ENCODE peak calls at places on chromosomes 3 and 15, in five cellular contexts. K is testis, Y is IMR-90, L is lower lobe of right lung, M is pancreas. R is an unnamed sample.
A peak's percentile ranks its signal among the peaks of the same experiment; 100 is the strongest.

GRCh38 chr3:149401215-149401925 is 23.9 kb upstream of the TM4SF1 start:
- DNase-seq in K (no peak), Y (peak; percentile 90), L (peak; percentile 69), M (peak; percentile 79), R (peak; percentile 4)

GRCh38 chr3:14279706-14280061 is 101.1 kb downstream of the LSM3 start:
- DNase-seq in K (no peak), Y (no peak), L (no peak), M (no peak), R (no peak)

GRCh38 chr3:181726351-181727121 is 14.8 kb downstream of the SOX2 start:
- DNase-seq in K (no peak), Y (no peak), L (no peak), M (no peak), R (peak; percentile 73)

GRCh38 chr3:147661916-147662315 is 252.8 kb downstream of the ZIC1 start:
- DNase-seq in K (no peak), Y (no peak), L (no peak), M (no peak), R (no peak)

GRCh38 chr3:180408654-180409053 is 193.3 kb upstream of the TTC14 start:
- DNase-seq in K (no peak), Y (peak; percentile 51), L (no peak), M (no peak), R (no peak)

GRCh38 chr15:67652586-67652985 is 110.1 kb downstream of the MAP2K5 start:
- DNase-seq in K (no peak), Y (no peak), L (no peak), M (no peak), R (no peak)

GRCh38 chr3:17552351-17552750 is 190.1 kb downstream of the TBC1D5 start:
- DNase-seq in K (no peak), Y (no peak), L (no peak), M (no peak), R (no peak)

GRCh38 chr15:100764778-100765457 is 114.7 kb upstream of the ALDH1A3 start:
- DNase-seq in K (no peak), Y (peak; percentile 79), L (no peak), M (no peak), R (no peak)

GRCh38 chr15:84631706-84632272 is 22.3 kb downstream of the WDR73 start:
- DNase-seq in K (peak; percentile 24), Y (peak; percentile 14), L (no peak), M (no peak), R (no peak)

GRCh38 chr15:91882858-91883586 is 29.5 kb downstream of the SLCO3A1 start:
- DNase-seq in K (no peak), Y (peak; percentile 60), L (no peak), M (no peak), R (no peak)

GRCh38 chr3:160226026-160226739 is 961 bp downstream of the C3orf80 start:
- DNase-seq in K (peak; percentile 16), Y (no peak), L (no peak), M (peak; percentile 71), R (no peak)

GRCh38 chr3:50572158-50572557 is 2.8 kb downstream of the HEMK1 start:
- DNase-seq in K (peak; percentile 77), Y (peak; percentile 59), L (peak; percentile 82), M (peak; percentile 90), R (peak; percentile 56)

GRCh38 chr15:50876260-50876988 is 32.1 kb upstream of the AP4E1 start:
- DNase-seq in K (no peak), Y (no peak), L (no peak), M (no peak), R (no peak)

GRCh38 chr3:189833996-189834395 is 202.8 kb downstream of the TP63 start:
- DNase-seq in K (no peak), Y (no peak), L (no peak), M (no peak), R (no peak)

GRCh38 chr15:46636220-46636619 is 1001.4 kb downstream of the SQOR start:
- DNase-seq in K (no peak), Y (no peak), L (no peak), M (no peak), R (no peak)

GRCh38 chr3:32575451-32575850 is 4.8 kb upstream of the DYNC1LI1 start:
- DNase-seq in K (no peak), Y (peak; percentile 69), L (no peak), M (no peak), R (no peak)

GRCh38 chr3:31369637-31370036 is 163.1 kb upstream of the STT3B start:
- DNase-seq in K (no peak), Y (peak; percentile 48), L (no peak), M (no peak), R (no peak)

GRCh38 chr3:161291191-161291901 is 70.2 kb downstream of the NMD3 start:
- DNase-seq in K (no peak), Y (no peak), L (no peak), M (peak; percentile 48), R (no peak)

GRCh38 chr3:179563298-179563934 is 690 bp downstream of the ACTL6A start:
- DNase-seq in K (peak; percentile 76), Y (peak; percentile 73), L (peak; percentile 87), M (peak; percentile 83), R (peak; percentile 80)

GRCh38 chr3:16253601-16254000 is 11.1 kb downstream of the DPH3 start:
- DNase-seq in K (peak; percentile 45), Y (no peak), L (peak; percentile 74), M (no peak), R (no peak)

GRCh38 chr3:76010252-76010651 is 224.9 kb upstream of the ZNF717 start:
- DNase-seq in K (no peak), Y (no peak), L (no peak), M (no peak), R (no peak)

GRCh38 chr15:68635142-68635541 is 56.3 kb downstream of the CORO2B start:
- DNase-seq in K (peak; percentile 39), Y (no peak), L (no peak), M (no peak), R (no peak)

GRCh38 chr3:139491027-139491700 is 14.8 kb upstream of the RBP2 start:
- DNase-seq in K (no peak), Y (no peak), L (no peak), M (no peak), R (no peak)

GRCh38 chr3:139493826-139494385 is 17.6 kb upstream of the RBP2 start:
- DNase-seq in K (no peak), Y (no peak), L (no peak), M (no peak), R (no peak)

DNA sequence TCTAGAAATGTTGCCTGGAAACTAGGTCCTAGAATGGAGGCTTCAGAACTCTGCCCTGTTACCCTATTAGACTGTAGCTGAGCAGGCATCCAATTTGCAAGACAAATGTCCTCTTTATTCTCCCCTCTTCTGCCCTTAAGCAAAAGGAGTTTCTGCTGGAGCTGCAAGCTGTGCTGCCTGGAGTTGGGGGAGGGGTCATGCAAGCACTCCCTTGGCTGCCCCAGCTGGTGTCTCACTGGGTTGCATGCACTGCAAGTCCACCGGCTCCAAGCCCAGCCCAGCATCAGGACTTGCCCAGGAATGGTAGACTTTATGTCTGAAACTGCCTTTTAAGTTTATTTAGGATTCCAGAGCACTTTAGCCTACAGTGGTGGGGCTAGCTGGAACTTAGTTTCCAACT is 15.7 kb upstream of the RBP2 start:
- DNase-seq in K (no peak), Y (no peak), L (no peak), M (no peak), R (no peak)
- H3K27ac ChIP-seq in K (no peak overlapping the region), Y (no peak overlapping the region), L (no peak overlapping the region), M (no peak overlapping the region), R (no peak overlapping the region)

GRCh38 chr3:123683755-123684154 is 98.9 kb upstream of the HACD2 start:
- DNase-seq in K (no peak), Y (no peak), L (no peak), M (no peak), R (no peak)
- H3K27ac ChIP-seq in K (peak overlapping the region; percentile 24), Y (no peak overlapping the region), L (peak overlapping the region; percentile 41), M (no peak overlapping the region), R (no peak overlapping the region)

GRCh38 chr15:76378691-76379090 is 42.1 kb downstream of the ISL2 start:
- DNase-seq in K (no peak), Y (no peak), L (no peak), M (no peak), R (no peak)

GRCh38 chr15:76376816-76377215 is 40.2 kb downstream of the ISL2 start:
- DNase-seq in K (no peak), Y (peak; percentile 46), L (no peak), M (no peak), R (no peak)

GRCh38 chr15:76376029-76376428 is 39.5 kb downstream of the ISL2 start:
- DNase-seq in K (no peak), Y (no peak), L (no peak), M (no peak), R (no peak)

GRCh38 chr15:76377217-76377616 is 40.6 kb downstream of the ISL2 start:
- DNase-seq in K (no peak), Y (no peak), L (no peak), M (no peak), R (no peak)

GRCh38 chr15:76377751-76378150 is 41.2 kb downstream of the ISL2 start:
- DNase-seq in K (no peak), Y (no peak), L (no peak), M (no peak), R (no peak)
- H3K27ac ChIP-seq in K (no peak overlapping the region), Y (no peak overlapping the region), L (no peak overlapping the region), M (no peak overlapping the region), R (no peak overlapping the region)

GRCh38 chr3:192841428-192841827 is 76.2 kb downstream of the MB21D2 start:
- DNase-seq in K (no peak), Y (no peak), L (no peak), M (no peak), R (no peak)

GRCh38 chr3:192844366-192844765 is 73.3 kb downstream of the MB21D2 start:
- DNase-seq in K (no peak), Y (no peak), L (no peak), M (no peak), R (no peak)

GRCh38 chr3:192845196-192845855 is 72.3 kb downstream of the MB21D2 start:
- DNase-seq in K (no peak), Y (peak; percentile 87), L (no peak), M (no peak), R (no peak)

GRCh38 chr3:192843742-192844350 is 73.8 kb downstream of the MB21D2 start:
- DNase-seq in K (no peak), Y (no peak), L (no peak), M (no peak), R (no peak)

DNA sequence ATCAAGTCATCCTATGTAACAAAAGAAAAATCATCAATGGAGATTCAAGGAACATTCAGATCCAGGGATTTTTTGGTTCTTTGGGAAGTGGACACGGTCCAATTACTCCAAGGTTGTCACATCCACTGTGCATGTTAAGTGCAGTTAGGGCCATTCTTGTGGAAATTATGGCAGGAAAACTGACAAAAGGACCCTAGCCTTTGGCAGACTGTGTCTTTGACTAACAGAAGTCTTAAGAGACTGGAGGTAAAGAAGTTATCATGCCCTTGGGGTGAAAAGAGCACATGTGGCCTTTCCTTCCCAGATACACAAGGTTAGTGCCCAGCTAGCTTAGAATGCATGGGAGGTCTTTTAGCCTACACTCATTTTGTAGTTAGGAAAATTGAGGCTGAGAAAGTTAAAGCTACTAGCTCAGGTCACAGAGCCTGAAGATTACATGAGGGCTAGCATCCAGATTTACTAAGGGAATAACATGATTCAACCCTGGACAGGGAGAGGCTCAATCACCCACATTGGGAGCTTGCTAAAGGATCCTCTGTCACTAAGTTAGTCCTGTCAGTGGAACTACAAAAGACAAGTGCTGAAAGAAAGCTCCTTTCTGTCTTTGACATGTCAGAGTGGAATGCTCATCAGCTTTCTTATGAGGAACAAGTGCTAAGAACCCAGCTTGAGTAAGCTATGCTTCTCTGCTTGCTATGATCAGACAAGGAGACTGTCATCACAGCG is 74.8 kb downstream of the MB21D2 start:
- DNase-seq in K (no peak), Y (no peak), L (no peak), M (no peak), R (no peak)
- H3K27ac ChIP-seq in K (no peak overlapping the region), Y (no peak overlapping the region), L (no peak overlapping the region), M (no peak overlapping the region), R (no peak overlapping the region)

GRCh38 chr15:70853270-70853854 is 595 bp downstream of the LARP6 start:
- DNase-seq in K (peak; percentile 35), Y (peak; percentile 87), L (no peak), M (peak; percentile 52), R (peak; percentile 63)
- H3K27ac ChIP-seq in K (peak overlapping the region; percentile 92), Y (peak overlapping the region; percentile 99), L (peak overlapping the region; percentile 87), M (peak overlapping the region; percentile 54), R (peak overlapping the region; percentile 84)